ENCODE peak calls at places on chromosome 6, in five cellular contexts. One of them, this sample, is unnamed.

GRCh38 chr6:35023091-35023490 is 118.0 kb downstream of the TCP11 start:
- DNase-seq in GM10248: no peak
- DNase-seq in Calu3: no peak
- DNase-seq in psoas muscle: no peak
- DNase-seq in HCT116: no peak
- DNase-seq in this sample: no peak

GRCh38 chr6:169253745-169254238 is at the start of gene THBS2:
- DNase-seq in GM10248: no peak
- DNase-seq in Calu3: no peak
- DNase-seq in HCT116: no peak
- DNase-seq in psoas muscle: peak
- DNase-seq in this sample: no peak

GRCh38 chr6:79441222-79441621 is 96.0 kb downstream of the LCA5 start:
- DNase-seq in HCT116: no peak
- DNase-seq in Calu3: no peak
- DNase-seq in GM10248: no peak
- DNase-seq in psoas muscle: no peak
- DNase-seq in this sample: no peak

GRCh38 chr6:36717871-36718540 is 20.4 kb downstream of the RAB44 start:
- DNase-seq in HCT116: no peak
- DNase-seq in psoas muscle: no peak
- DNase-seq in GM10248: no peak
- DNase-seq in Calu3: no peak
- DNase-seq in this sample: no peak

GRCh38 chr6:98880486-98880885 is 46.1 kb downstream of the POU3F2 start:
- DNase-seq in psoas muscle: no peak
- DNase-seq in GM10248: peak
- DNase-seq in Calu3: no peak
- DNase-seq in HCT116: no peak
- DNase-seq in this sample: no peak

GRCh38 chr6:155245871-155246270 is 17.9 kb upstream of the CLDN20 start:
- DNase-seq in psoas muscle: no peak
- DNase-seq in HCT116: no peak
- DNase-seq in GM10248: no peak
- DNase-seq in Calu3: no peak
- DNase-seq in this sample: no peak

GRCh38 chr6:108916026-108916689 is 67.9 kb downstream of the ARMC2 start:
- DNase-seq in Calu3: peak
- DNase-seq in GM10248: no peak
- DNase-seq in psoas muscle: no peak
- DNase-seq in HCT116: no peak
- DNase-seq in this sample: no peak

GRCh38 chr6:169503556-169503955 is 198.3 kb downstream of the WDR27 start:
- DNase-seq in psoas muscle: no peak
- DNase-seq in GM10248: no peak
- DNase-seq in HCT116: no peak
- DNase-seq in Calu3: no peak
- DNase-seq in this sample: no peak

GRCh38 chr6:56984374-56984773 is 29.5 kb downstream of the BEND6 start:
- DNase-seq in GM10248: no peak
- DNase-seq in Calu3: no peak
- DNase-seq in HCT116: no peak
- DNase-seq in psoas muscle: no peak
- DNase-seq in this sample: no peak

GRCh38 chr6:2915150-2915549 is 12.0 kb upstream of the SERPINB9 start:
- DNase-seq in Calu3: no peak
- DNase-seq in HCT116: no peak
- DNase-seq in psoas muscle: no peak
- DNase-seq in GM10248: no peak
- DNase-seq in this sample: no peak

GRCh38 chr6:20875369-20875963 is 341.2 kb downstream of the CDKAL1 start:
- DNase-seq in HCT116: no peak
- DNase-seq in psoas muscle: no peak
- DNase-seq in Calu3: peak
- DNase-seq in GM10248: no peak
- DNase-seq in this sample: no peak
- TF ChIP-seq CTCF in HCT116: peak
- TF ChIP-seq CTCF in psoas muscle: peak
- TF ChIP-seq CTCF in Calu3: peak
- TF ChIP-seq CTCF in GM10248: no peak
- TF ChIP-seq CTCF in this sample: no peak

DNA sequence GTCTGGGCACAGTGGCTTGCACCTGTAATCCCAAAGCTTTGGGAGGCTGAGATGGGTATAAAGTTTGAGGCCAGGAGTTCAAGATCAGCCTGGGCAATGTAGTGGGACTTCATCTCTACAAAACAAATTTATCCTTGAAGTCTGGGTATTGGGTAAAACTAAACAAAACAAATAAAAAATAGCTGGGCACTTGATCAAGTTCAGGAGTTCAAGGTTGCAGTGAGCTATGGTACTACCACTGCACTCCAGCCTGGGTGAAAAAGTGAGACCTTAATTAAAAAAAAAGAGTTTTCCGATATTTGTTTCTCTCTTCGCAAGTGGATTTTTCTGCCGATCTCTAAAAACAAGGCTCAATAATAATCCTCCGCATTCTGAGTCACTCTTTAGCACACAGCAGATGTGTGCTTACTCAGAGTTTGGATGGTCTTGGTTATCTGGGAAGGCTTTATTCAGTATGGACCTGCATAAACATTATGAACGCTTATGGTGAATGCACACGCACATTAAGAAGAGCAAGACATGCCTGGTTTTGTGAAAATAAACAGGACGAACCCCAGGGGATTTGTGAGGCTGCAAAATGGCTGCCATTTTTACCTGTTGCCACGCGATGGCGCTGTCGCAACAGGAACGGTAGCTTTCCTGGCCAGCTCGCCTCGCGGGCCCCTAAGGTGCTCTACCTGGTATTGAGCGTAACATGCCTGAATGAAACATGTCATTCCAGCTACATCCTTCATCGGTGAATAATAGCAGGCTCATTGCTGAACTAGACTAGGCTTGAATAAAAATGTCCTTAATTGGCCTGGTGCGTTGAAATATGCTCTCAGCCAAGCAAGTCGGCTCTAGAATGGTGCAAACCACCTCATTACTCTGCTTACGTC is 6.0 kb downstream of the OPN5 start:
- DNase-seq in psoas muscle: peak
- DNase-seq in Calu3: peak
- DNase-seq in GM10248: peak
- DNase-seq in HCT116: peak
- DNase-seq in this sample: peak
- TF ChIP-seq CTCF in psoas muscle: peak
- TF ChIP-seq CTCF in Calu3: peak
- TF ChIP-seq CTCF in GM10248: peak
- TF ChIP-seq CTCF in HCT116: peak
- TF ChIP-seq CTCF in this sample: peak

DNA sequence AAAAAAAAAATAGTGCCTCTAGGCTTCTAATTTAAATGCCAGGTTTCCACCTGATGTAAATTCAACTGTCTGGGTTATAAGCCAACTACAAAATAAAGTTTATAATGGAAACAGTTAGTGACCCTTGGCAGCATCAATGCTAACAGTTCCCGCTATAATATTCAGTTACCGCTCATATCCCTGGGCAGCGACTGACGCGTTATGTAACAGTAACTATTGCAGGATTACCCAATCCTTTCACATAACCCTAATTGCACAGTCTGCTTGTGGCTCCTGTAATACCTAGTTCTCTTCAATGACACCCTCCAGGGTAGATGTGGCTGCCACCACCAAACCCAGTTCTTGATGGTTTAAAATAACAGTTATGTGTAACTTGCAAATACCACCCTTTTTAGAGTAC is 208.6 kb downstream of the MOXD1 start:
- DNase-seq in psoas muscle: no peak
- DNase-seq in HCT116: no peak
- DNase-seq in GM10248: no peak
- DNase-seq in Calu3: no peak
- DNase-seq in this sample: no peak
- TF ChIP-seq CTCF in psoas muscle: no peak
- TF ChIP-seq CTCF in HCT116: no peak
- TF ChIP-seq CTCF in GM10248: no peak
- TF ChIP-seq CTCF in Calu3: no peak
- TF ChIP-seq CTCF in this sample: no peak

GRCh38 chr6:65692109-65692508 is 14.9 kb downstream of the EYS start:
- DNase-seq in GM10248: no peak
- DNase-seq in Calu3: no peak
- DNase-seq in HCT116: no peak
- DNase-seq in psoas muscle: no peak
- DNase-seq in this sample: no peak
- TF ChIP-seq CTCF in GM10248: no peak
- TF ChIP-seq CTCF in Calu3: no peak
- TF ChIP-seq CTCF in HCT116: no peak
- TF ChIP-seq CTCF in psoas muscle: no peak
- TF ChIP-seq CTCF in this sample: no peak

DNA sequence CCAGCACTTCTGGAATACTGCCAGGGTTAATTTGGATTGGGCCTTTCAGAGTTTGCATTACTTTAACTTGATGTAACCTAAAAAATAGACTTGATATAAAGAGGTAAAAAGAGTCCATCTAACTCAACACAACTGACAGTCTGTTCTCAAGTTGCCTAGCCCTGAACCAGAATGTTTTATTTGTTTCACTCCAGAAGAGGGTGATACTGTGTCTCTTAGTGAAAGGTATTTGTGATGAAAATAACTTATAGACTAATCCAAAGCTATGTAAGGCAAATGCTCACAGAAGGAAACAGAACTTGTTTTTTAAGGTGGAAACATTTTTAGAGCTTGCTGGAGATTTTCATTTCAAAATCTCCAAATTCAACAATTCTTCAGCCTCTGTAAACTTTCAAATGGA is 469.1 kb upstream of the RUNX2 start:
- DNase-seq in HCT116: no peak
- DNase-seq in GM10248: no peak
- DNase-seq in Calu3: no peak
- DNase-seq in psoas muscle: no peak
- DNase-seq in this sample: no peak
- TF ChIP-seq CTCF in HCT116: no peak
- TF ChIP-seq CTCF in GM10248: no peak
- TF ChIP-seq CTCF in Calu3: no peak
- TF ChIP-seq CTCF in psoas muscle: no peak
- TF ChIP-seq CTCF in this sample: no peak

DNA sequence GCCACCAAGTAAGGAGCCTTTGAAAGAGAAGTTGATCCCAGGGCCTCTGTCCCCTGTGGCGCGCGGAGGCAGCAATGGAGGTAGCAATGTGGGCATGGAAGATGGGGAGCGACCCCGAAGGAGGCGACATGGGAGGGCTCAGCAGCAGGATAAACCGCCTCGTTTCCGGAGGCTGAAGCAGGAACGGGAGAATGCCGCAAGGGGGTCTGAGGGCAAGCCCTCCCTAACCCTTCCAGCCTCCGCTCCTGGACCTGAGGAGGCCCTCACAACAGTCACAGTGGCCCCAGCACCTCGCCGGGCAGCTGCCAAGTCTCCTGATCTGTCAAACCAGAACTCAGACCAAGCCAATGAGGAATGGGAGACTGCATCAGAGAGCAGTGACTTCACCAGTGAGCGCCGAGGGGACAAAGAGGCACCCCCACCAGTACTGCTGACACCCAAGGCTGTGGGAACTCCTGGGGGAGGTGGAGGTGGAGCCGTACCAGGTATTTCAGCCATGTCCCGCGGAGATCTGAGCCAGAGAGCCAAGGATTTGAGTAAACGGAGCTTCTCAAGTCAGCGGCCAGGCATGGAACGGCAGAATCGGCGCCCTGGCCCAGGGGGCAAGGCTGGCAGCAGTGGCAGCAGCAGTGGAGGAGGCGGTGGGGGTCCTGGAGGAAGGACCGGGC is 11.9 kb downstream of the PRRC2A start:
- DNase-seq in GM10248: no peak
- DNase-seq in HCT116: no peak
- DNase-seq in psoas muscle: no peak
- DNase-seq in Calu3: no peak
- DNase-seq in this sample: no peak
- TF ChIP-seq CTCF in GM10248: no peak
- TF ChIP-seq CTCF in HCT116: no peak
- TF ChIP-seq CTCF in psoas muscle: no peak
- TF ChIP-seq CTCF in Calu3: no peak
- TF ChIP-seq CTCF in this sample: no peak

GRCh38 chr6:87944541-87944954 is 103.1 kb upstream of the SPACA1 start:
- DNase-seq in HCT116: no peak
- DNase-seq in Calu3: peak
- DNase-seq in GM10248: no peak
- DNase-seq in psoas muscle: peak
- DNase-seq in this sample: no peak
- TF ChIP-seq CTCF in HCT116: no peak
- TF ChIP-seq CTCF in Calu3: no peak
- TF ChIP-seq CTCF in GM10248: peak
- TF ChIP-seq CTCF in psoas muscle: peak
- TF ChIP-seq CTCF in this sample: no peak